ENCODE peak calls at places on chromosomes 6 and 20, in nine cellular contexts. S is cardiac muscle cell, G is NCI-H1092, F is mesothelial cell of epicardium, H is OCI-LY7, X is GM13977, J is NCI-H774, T is GM03348, E is stomach. B is an unnamed sample.

GRCh38 chr6:116267879-116268588 is 11.7 kb downstream of the TSPYL1 start:
- DNase-seq in X (no peak), H (no peak), J (no peak), E (no peak), F (no peak), S (no peak), G (no peak), T (no peak), B (no peak)

GRCh38 chr20:35796556-35796955 is 24.7 kb downstream of the PHF20 start:
- DNase-seq in F (no peak), J (no peak), H (peak), T (no peak), G (no peak), S (no peak), E (no peak), X (no peak), B (no peak)

GRCh38 chr6:116577486-116577885 is 6.2 kb downstream of the RWDD1 start:
- DNase-seq in G (no peak), T (no peak), S (no peak), J (no peak), X (no peak), E (no peak), F (no peak), H (no peak), B (no peak)

GRCh38 chr6:17042422-17043147 is 59.3 kb upstream of the STMND1 start:
- DNase-seq in E (no peak), S (peak), J (no peak), X (no peak), G (no peak), H (no peak), T (peak), F (no peak), B (peak)

GRCh38 chr20:31972481-31973386 is 4.8 kb downstream of the XKR7 start:
- DNase-seq in T (no peak), X (no peak), S (peak), F (no peak), J (no peak), G (no peak), H (no peak), E (no peak), B (no peak)

GRCh38 chr6:165049362-165049761 is 260.0 kb downstream of the C6orf118 start:
- DNase-seq in X (no peak), G (peak), S (peak), T (peak), E (no peak), H (peak), J (peak), F (no peak), B (no peak)

GRCh38 chr20:22795455-22795854 is 211.1 kb upstream of the FOXA2 start:
- DNase-seq in X (no peak), F (no peak), T (no peak), J (no peak), G (no peak), E (no peak), H (no peak), S (no peak), B (no peak)

GRCh38 chr20:8798505-8798904 is 270.4 kb upstream of the PLCB4 start:
- DNase-seq in J (no peak), S (no peak), G (no peak), E (no peak), F (no peak), H (no peak), T (peak), X (no peak), B (no peak)

GRCh38 chr6:132065556-132065955 is 114.4 kb upstream of the CCN2 start:
- DNase-seq in X (no peak), E (no peak), F (no peak), H (no peak), S (no peak), T (no peak), J (no peak), G (no peak), B (no peak)

GRCh38 chr6:137092018-137092417 is 47.3 kb upstream of the IL20RA start:
- DNase-seq in H (no peak), G (no peak), S (no peak), F (no peak), E (no peak), T (no peak), J (no peak), X (no peak), B (peak)

B was measured in colonic mucosa.